ENCODE peak calls at places on chromosomes 2 and 18, in eight cellular contexts. A is spleen, N is body of pancreas, S is heart left ventricle, C is HCT116, P is NB4, B is IMR-90, U is right lobe of liver. Q is an unnamed sample.

GRCh38 chr18:35588995-35589394 is 7.5 kb downstream of the GALNT1 start:
- DNase-seq in S (no peak), C (no peak), N (no peak), B (no peak), U (no peak), P (no peak), A (no peak), Q (no peak)

GRCh38 chr2:27960237-27960912 is 69.8 kb downstream of the BABAM2 start:
- DNase-seq in N (no peak), A (no peak), P (peak), B (peak), U (no peak), S (no peak), C (no peak), Q (no peak)

GRCh38 chr2:43790118-43790517 is 16.3 kb downstream of the DYNC2LI1 start:
- DNase-seq in P (no peak), B (peak), S (no peak), U (no peak), C (no peak), N (no peak), A (no peak), Q (peak)

GRCh38 chr2:68709421-68709911 is 25.1 kb upstream of the ARHGAP25 start:
- DNase-seq in P (peak), B (peak), C (peak), S (no peak), U (no peak), N (no peak), A (no peak), Q (no peak)

GRCh38 chr2:185970148-185970852 is 231.7 kb downstream of the FSIP2 start:
- DNase-seq in U (no peak), A (no peak), N (peak), C (no peak), B (no peak), P (no peak), S (no peak), Q (no peak)

GRCh38 chr2:32274289-32274688 is 3.4 kb upstream of the YIPF4 start:
- DNase-seq in S (no peak), N (no peak), B (no peak), U (no peak), A (no peak), C (no peak), P (no peak), Q (no peak)

GRCh38 chr18:28127763-28128737 is 48.9 kb downstream of the CDH2 start:
- DNase-seq in C (no peak), B (peak), N (no peak), U (no peak), S (no peak), A (no peak), P (no peak), Q (no peak)

GRCh38 chr2:102592601-102593000 is 26.8 kb upstream of the SLC9A2 start:
- DNase-seq in N (no peak), U (no peak), C (no peak), P (peak), S (no peak), B (peak), A (no peak), Q (no peak)

GRCh38 chr18:79950440-79951341 is 762 bp downstream of the SLC66A2 start:
- DNase-seq in B (peak), C (no peak), N (peak), S (peak), A (peak), P (peak), U (peak), Q (peak)

GRCh38 chr2:12352891-12353290 is 363.8 kb upstream of the TRIB2 start:
- DNase-seq in N (peak), P (no peak), S (no peak), U (no peak), C (no peak), B (peak), A (no peak), Q (no peak)

GRCh38 chr18:23972416-23972815 is 42.1 kb upstream of the TTC39C start:
- DNase-seq in C (no peak), B (no peak), A (no peak), U (no peak), N (no peak), P (no peak), S (no peak), Q (no peak)

GRCh38 chr2:40315684-40316083 is 136.2 kb downstream of the SLC8A1 start:
- DNase-seq in B (peak), P (no peak), N (peak), U (no peak), S (no peak), A (no peak), C (no peak), Q (no peak)

GRCh38 chr2:138021154-138021553 is 56.9 kb downstream of the HNMT start:
- DNase-seq in P (no peak), C (no peak), A (no peak), U (no peak), S (no peak), N (no peak), B (no peak), Q (no peak)

GRCh38 chr18:48007955-48008701 is 77.7 kb upstream of the SMAD2 start:
- DNase-seq in N (peak), S (peak), B (no peak), A (peak), U (peak), P (peak), C (no peak), Q (no peak)

GRCh38 chr2:224786848-224787247 is 70.7 kb upstream of the CCDC195 start:
- DNase-seq in C (no peak), A (no peak), N (no peak), S (no peak), P (no peak), U (no peak), B (no peak), Q (no peak)

GRCh38 chr18:58359226-58360019 is 269.5 kb downstream of the ALPK2 start:
- DNase-seq in A (no peak), P (no peak), N (no peak), S (no peak), B (peak), U (no peak), C (no peak), Q (no peak)

GRCh38 chr18:8177330-8178016 is 431.8 kb upstream of the RAB12 start:
- DNase-seq in P (peak), C (no peak), N (peak), U (no peak), B (peak), S (no peak), A (no peak), Q (no peak)

GRCh38 chr18:26746284-26747130 is 119.0 kb downstream of the AQP4 start:
- DNase-seq in N (no peak), B (no peak), U (no peak), C (no peak), A (no peak), P (no peak), S (no peak), Q (no peak)

GRCh38 chr2:104867351-104868080 is 13.6 kb downstream of the POU3F3 start:
- DNase-seq in B (no peak), S (no peak), N (no peak), P (no peak), U (no peak), C (no peak), A (peak), Q (no peak)

GRCh38 chr2:67037655-67038054 is 359.5 kb upstream of the ETAA1 start:
- DNase-seq in S (no peak), B (no peak), P (no peak), N (peak), A (no peak), C (no peak), U (peak), Q (no peak)

GRCh38 chr2:241640165-241640795 is 2.8 kb downstream of the ATG4B start:
- DNase-seq in S (no peak), U (no peak), N (no peak), C (no peak), B (no peak), P (no peak), A (no peak), Q (no peak)

GRCh38 chr2:25347205-25347815 is 5.6 kb upstream of the DNMT3A start:
- DNase-seq in A (no peak), N (no peak), U (no peak), C (peak), P (no peak), B (peak), S (no peak), Q (no peak)

GRCh38 chr18:60746491-60746890 is 373.9 kb upstream of the MC4R start:
- DNase-seq in N (no peak), S (no peak), P (no peak), C (no peak), A (no peak), U (no peak), B (no peak), Q (no peak)

GRCh38 chr18:42164556-42164955 is 209.5 kb downstream of the PIK3C3 start:
- DNase-seq in B (no peak), U (no peak), P (no peak), C (no peak), A (no peak), N (no peak), S (no peak), Q (no peak)

DNA sequence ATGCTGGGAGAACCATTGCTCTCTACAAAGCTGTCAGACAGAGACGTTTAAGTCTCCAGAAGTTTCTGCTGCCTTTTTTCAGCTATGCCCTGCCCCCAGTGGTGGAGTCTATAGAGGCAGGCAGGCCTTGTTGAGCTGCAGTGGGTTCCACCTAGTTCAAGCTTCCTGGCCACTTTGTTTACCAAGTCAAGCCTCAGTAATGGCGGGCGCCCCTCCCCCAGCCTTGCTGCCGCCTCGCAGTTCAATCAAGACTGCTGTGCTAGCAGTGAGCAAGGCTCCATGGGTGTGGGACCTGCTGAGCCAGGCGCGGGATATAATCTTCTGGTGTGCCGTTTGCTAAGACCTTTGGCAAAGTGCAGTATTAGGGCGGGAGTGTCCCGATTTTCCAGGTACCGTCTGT is 52.7 kb upstream of the SCYGR2 start:
- DNase-seq in B (no peak), P (no peak), A (peak), C (no peak), N (no peak), S (no peak), U (no peak), Q (no peak)
- TF ChIP-seq CTCF in B (no peak), P (peak), A (no peak), C (no peak), N (no peak), S (no peak), U (peak), Q (no peak)

DNA sequence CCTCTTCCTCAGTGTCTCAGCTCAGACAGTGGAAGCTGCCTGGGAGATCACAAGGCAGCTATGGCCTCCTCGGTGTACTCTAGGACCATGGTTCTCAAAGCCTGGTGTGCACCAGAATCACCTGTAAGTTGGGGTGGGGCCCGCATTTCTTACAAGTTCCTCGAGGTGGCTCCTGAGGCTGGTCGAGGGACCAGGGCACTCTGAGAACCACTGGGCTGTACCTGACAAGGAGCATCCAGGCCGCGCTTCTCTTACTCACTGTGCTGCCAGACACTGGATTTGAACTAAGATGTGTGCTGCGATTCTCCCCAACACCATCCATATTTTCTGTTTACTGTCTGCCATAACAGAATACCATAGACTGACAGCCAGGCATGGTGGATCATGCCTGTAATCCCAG is 59.5 kb downstream of the DIPK1C start:
- DNase-seq in U (no peak), N (no peak), A (no peak), S (no peak), C (no peak), P (no peak), B (no peak), Q (no peak)
- TF ChIP-seq POLR2A in U (no peak), N (no peak), A (no peak), S (no peak), C (no peak), P (no peak), B (no peak), Q (no peak)

GRCh38 chr2:99422599-99422998 is 67.2 kb downstream of the REV1 start:
- DNase-seq in N (no peak), C (no peak), B (no peak), A (no peak), S (no peak), U (no peak), P (no peak), Q (no peak)

GRCh38 chr2:99424391-99424790 is 65.4 kb downstream of the REV1 start:
- DNase-seq in N (no peak), A (no peak), P (no peak), C (no peak), U (no peak), S (no peak), B (no peak), Q (no peak)

GRCh38 chr2:99421469-99421868 is 68.3 kb downstream of the REV1 start:
- DNase-seq in N (no peak), B (peak), A (no peak), C (no peak), S (no peak), P (no peak), U (no peak), Q (no peak)

GRCh38 chr2:99420751-99421299 is 69.0 kb downstream of the REV1 start:
- DNase-seq in S (no peak), C (no peak), P (no peak), U (no peak), B (peak), N (no peak), A (no peak), Q (no peak)

GRCh38 chr2:99425022-99425421 is 64.8 kb downstream of the REV1 start:
- DNase-seq in B (peak), U (no peak), P (no peak), C (no peak), N (peak), A (no peak), S (no peak), Q (no peak)
- H3K4me3 ChIP-seq in B (no peak), U (no peak), P (no peak), C (no peak), N (no peak), A (no peak), S (no peak), Q (no peak)

GRCh38 chr2:189338119-189338518 is 103.2 kb upstream of the WDR75 start:
- DNase-seq in N (no peak), S (no peak), B (no peak), P (no peak), C (no peak), U (no peak), A (no peak), Q (no peak)

GRCh38 chr2:189336276-189336975 is 104.8 kb upstream of the WDR75 start:
- DNase-seq in P (no peak), C (no peak), N (no peak), U (no peak), A (no peak), S (no peak), B (peak), Q (no peak)

GRCh38 chr2:189341077-189341476 is 100.2 kb upstream of the WDR75 start:
- DNase-seq in U (no peak), S (no peak), P (no peak), A (no peak), C (no peak), B (no peak), N (no peak), Q (no peak)

GRCh38 chr2:189337648-189338047 is 103.6 kb upstream of the WDR75 start:
- DNase-seq in S (no peak), C (no peak), A (no peak), N (no peak), P (no peak), U (no peak), B (peak), Q (no peak)
- TF ChIP-seq CTCF in S (no peak), C (no peak), A (no peak), N (no peak), P (no peak), U (no peak), B (no peak), Q (no peak)

GRCh38 chr18:2657788-2658458 is 2.4 kb downstream of the SMCHD1 start:
- DNase-seq in S (no peak), P (peak), U (no peak), A (no peak), B (peak), N (no peak), C (peak), Q (no peak)
- TF ChIP-seq POLR2A in S (no peak), P (no peak), U (no peak), A (peak), B (no peak), N (peak), C (no peak), Q (no peak)

GRCh38 chr2:177817300-177817699 is 255.3 kb downstream of the PDE11A start:
- DNase-seq in N (no peak), C (no peak), P (no peak), A (no peak), U (peak), S (no peak), B (no peak), Q (no peak)

GRCh38 chr2:177818412-177818811 is 254.2 kb downstream of the PDE11A start:
- DNase-seq in P (no peak), N (no peak), B (no peak), A (no peak), U (no peak), C (no peak), S (no peak), Q (no peak)

GRCh38 chr2:177828546-177828945 is 244.0 kb downstream of the PDE11A start:
- DNase-seq in P (no peak), S (no peak), U (no peak), N (no peak), B (no peak), C (no peak), A (no peak), Q (no peak)

GRCh38 chr2:177826897-177827296 is 245.7 kb downstream of the PDE11A start:
- DNase-seq in N (no peak), A (no peak), U (no peak), S (no peak), C (no peak), B (no peak), P (no peak), Q (no peak)

DNA sequence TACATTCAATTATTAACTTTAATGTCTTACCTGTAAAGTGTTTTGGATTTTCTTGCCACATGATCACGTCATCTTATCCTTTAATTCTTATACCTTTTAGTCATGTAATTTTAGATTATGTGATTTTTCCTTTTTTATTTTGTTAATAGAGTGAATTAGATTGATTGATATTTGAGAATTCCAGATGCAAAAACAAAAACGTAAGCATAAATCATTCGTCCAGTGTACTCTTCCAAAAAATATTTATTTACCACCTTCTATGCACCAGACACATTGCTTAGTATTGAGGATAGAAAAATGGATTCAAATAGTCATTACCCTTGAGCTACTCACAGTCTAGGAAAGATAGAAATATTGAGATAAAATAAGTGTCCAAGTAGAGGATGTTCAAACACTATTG is 249.6 kb downstream of the PDE11A start:
- DNase-seq in C (no peak), N (no peak), B (no peak), S (no peak), P (no peak), A (no peak), U (no peak), Q (no peak)
- H3K4me3 ChIP-seq in C (no peak), N (no peak), B (no peak), S (no peak), P (no peak), A (no peak), U (no peak), Q (no peak)

GRCh38 chr2:65129613-65130439 is at the start of gene RAB1A:
- DNase-seq in U (peak), B (peak), S (peak), A (peak), P (peak), C (peak), N (peak), Q (peak)
- TF ChIP-seq CTCF in U (peak), B (peak), S (peak), A (peak), P (no peak), C (no peak), N (peak), Q (no peak)

DNA sequence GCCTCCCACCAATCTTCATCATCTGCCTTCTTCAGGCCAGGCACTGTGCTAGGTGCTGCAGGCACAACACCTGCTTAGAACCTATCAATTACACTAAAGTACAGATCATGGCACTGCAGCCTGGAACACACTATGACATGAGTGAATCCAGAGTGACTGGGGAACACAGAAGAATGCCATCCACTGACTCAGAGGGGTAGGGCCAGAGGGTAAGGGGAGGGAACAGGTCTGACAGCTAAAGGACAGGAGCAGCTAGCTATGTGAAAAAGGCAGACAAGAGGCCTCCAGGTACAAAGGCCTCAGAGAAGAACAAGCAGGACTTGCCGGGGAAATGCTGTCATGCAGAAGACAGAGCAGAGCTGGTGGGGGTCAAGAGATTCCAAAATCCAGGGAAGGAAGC is 53.3 kb upstream of the ACAA2 start:
- DNase-seq in B (no peak), S (no peak), A (no peak), U (no peak), N (no peak), P (no peak), C (no peak), Q (no peak)
- TF ChIP-seq POLR2A in B (no peak), S (no peak), A (no peak), U (no peak), N (no peak), P (no peak), C (no peak), Q (no peak)

GRCh38 chr2:160429248-160430000 is 64.2 kb downstream of the RBMS1 start:
- DNase-seq in C (peak), S (no peak), A (no peak), B (peak), N (no peak), U (no peak), P (peak), Q (no peak)

GRCh38 chr2:160426604-160427003 is 67.0 kb downstream of the RBMS1 start:
- DNase-seq in B (no peak), U (no peak), A (no peak), N (no peak), C (no peak), P (no peak), S (no peak), Q (no peak)

GRCh38 chr2:160430001-160430344 is 63.6 kb downstream of the RBMS1 start:
- DNase-seq in N (no peak), U (no peak), A (no peak), P (no peak), C (no peak), S (no peak), B (no peak), Q (no peak)

GRCh38 chr2:160427629-160428424 is 65.8 kb downstream of the RBMS1 start:
- DNase-seq in B (peak), P (peak), U (no peak), N (no peak), C (no peak), S (peak), A (peak), Q (no peak)

GRCh38 chr2:160428425-160428763 is 65.2 kb downstream of the RBMS1 start:
- DNase-seq in P (no peak), A (no peak), B (no peak), C (no peak), S (no peak), U (no peak), N (no peak), Q (no peak)
- H3K4me3 ChIP-seq in P (peak), A (peak), B (no peak), C (no peak), S (peak), U (no peak), N (no peak), Q (no peak)

GRCh38 chr18:74311000-74311399 is 4.6 kb upstream of the C18orf63 start:
- DNase-seq in C (no peak), A (no peak), S (no peak), U (no peak), N (no peak), B (no peak), P (no peak), Q (no peak)

GRCh38 chr18:74314759-74315463 is 728 bp upstream of the C18orf63 start:
- DNase-seq in A (no peak), N (no peak), B (no peak), S (peak), P (no peak), U (no peak), C (no peak), Q (no peak)

GRCh38 chr18:74315464-74316256 is at the start of gene C18orf63:
- DNase-seq in C (no peak), U (no peak), S (no peak), P (no peak), B (no peak), A (no peak), N (no peak), Q (no peak)

GRCh38 chr18:74310411-74310810 is 5.2 kb upstream of the C18orf63 start:
- DNase-seq in A (no peak), P (peak), N (no peak), C (no peak), U (no peak), S (no peak), B (peak), Q (no peak)
- TF ChIP-seq CTCF in A (peak), P (peak), N (peak), C (peak), U (peak), S (no peak), B (peak), Q (no peak)